ENCODE peak calls at places on chromosomes 16 and 17, in five cellular contexts. W is PC-9, Q is psoas muscle, K is left ventricle myocardium inferior, J is tibial nerve. P is an unnamed sample. For H3K4me1, the result is how much of the 10 kb centered on the place peaks cover.

GRCh38 chr17:57707892-57708291 is 37.2 kb downstream of the CCDC182 start:
- DNase-seq in J (no peak), Q (peak), W (no peak), K (no peak), P (no peak)

GRCh38 chr17:40417258-40417608 is 463 bp downstream of the TOP2A start:
- DNase-seq in K (no peak), W (no peak), Q (no peak), J (no peak), P (no peak)

GRCh38 chr16:87392823-87393679 is 915 bp downstream of the MAP1LC3B start:
- DNase-seq in W (peak), K (peak), Q (no peak), J (no peak), P (no peak)

GRCh38 chr17:50055055-50055425 is 870 bp upstream of the ITGA3 start:
- DNase-seq in Q (no peak), W (peak), K (no peak), J (no peak), P (no peak)

GRCh38 chr16:73092236-73092781 is 44.4 kb upstream of the ZFHX3 start:
- DNase-seq in W (no peak), Q (no peak), K (no peak), J (no peak), P (no peak)

GRCh38 chr16:56336071-56336688 is 89.2 kb downstream of the AMFR start:
- DNase-seq in K (peak), J (no peak), W (peak), Q (peak), P (no peak)

GRCh38 chr16:67084345-67085028 is 25.3 kb upstream of the PHAF1 start:
- DNase-seq in J (no peak), W (no peak), Q (no peak), K (no peak), P (no peak)

GRCh38 chr16:83420206-83420760 is 387.5 kb upstream of the HSBP1 start:
- DNase-seq in K (no peak), W (no peak), Q (no peak), J (no peak), P (no peak)

GRCh38 chr16:67537270-67537635 is 8.6 kb downstream of the RIPOR1 start:
- DNase-seq in K (peak), J (no peak), Q (peak), W (peak), P (no peak)

GRCh38 chr17:45719335-45720071 is 64.6 kb upstream of the CRHR1 start:
- DNase-seq in W (peak), J (no peak), K (no peak), Q (no peak), P (no peak)

GRCh38 chr17:4934173-4934979 is 2.3 kb downstream of the GP1BA start:
- DNase-seq in Q (no peak), K (no peak), W (peak), J (no peak), P (no peak)

GRCh38 chr16:65869261-65869660 is 497.2 kb upstream of the CDH5 start:
- DNase-seq in Q (no peak), K (no peak), W (no peak), J (no peak), P (no peak)

GRCh38 chr16:84103678-84104077 is 13.1 kb downstream of the MBTPS1 start:
- DNase-seq in J (no peak), W (peak), K (no peak), Q (no peak), P (no peak)

GRCh38 chr17:58083491-58084316 is 485 bp downstream of the DYNLL2 start:
- DNase-seq in Q (peak), K (peak), J (no peak), W (peak), P (no peak)

GRCh38 chr17:6420173-6420641 is 14.7 kb downstream of the AIPL1 start:
- DNase-seq in W (no peak), K (no peak), J (no peak), Q (no peak), P (no peak)

GRCh38 chr16:48961546-48961945 is 320.1 kb downstream of the CBLN1 start:
- DNase-seq in W (no peak), Q (no peak), K (no peak), J (no peak), P (no peak)

GRCh38 chr17:81812571-81813370 is 8.8 kb downstream of the GCGR start:
- DNase-seq in J (no peak), K (no peak), Q (no peak), W (no peak), P (no peak)

GRCh38 chr17:64262422-64263260 is at the start of gene TEX2:
- DNase-seq in Q (peak), K (peak), W (peak), J (peak), P (no peak)

GRCh38 chr16:4840984-4841383 is 6.1 kb downstream of the GLYR1 start:
- DNase-seq in Q (no peak), W (no peak), K (no peak), J (no peak), P (no peak)

GRCh38 chr17:50800196-50800700 is 32.9 kb upstream of the ANKRD40CL start:
- DNase-seq in Q (no peak), W (no peak), K (no peak), J (no peak), P (no peak)

GRCh38 chr16:70756071-70756470 is 44.9 kb downstream of the VAC14 start:
- DNase-seq in W (no peak), Q (no peak), J (no peak), K (no peak), P (no peak)

GRCh38 chr17:47257651-47258339 is 4.2 kb downstream of the ITGB3 start:
- DNase-seq in W (no peak), J (no peak), K (no peak), Q (no peak), P (no peak)

GRCh38 chr16:1338855-1339675 is 5.6 kb downstream of the BAIAP3 start:
- DNase-seq in J (no peak), K (no peak), W (no peak), Q (no peak), P (no peak)

GRCh38 chr17:40480501-40481003 is 20.9 kb downstream of the TNS4 start:
- DNase-seq in Q (no peak), W (no peak), K (no peak), J (no peak), P (no peak)

GRCh38 chr17:50785942-50786570 is 18.7 kb upstream of the ANKRD40CL start:
- DNase-seq in Q (no peak), W (no peak), J (no peak), K (no peak), P (no peak)

GRCh38 chr16:75965504-75966374 is 239.4 kb upstream of the CPHXL start:
- DNase-seq in J (no peak), K (no peak), Q (no peak), W (no peak), P (no peak)

GRCh38 chr16:84237994-84238750 is 1.6 kb downstream of the KCNG4 start:
- DNase-seq in Q (no peak), K (no peak), W (no peak), J (no peak), P (no peak)

GRCh38 chr16:31528726-31529397 is 1.2 kb downstream of the AHSP start:
- DNase-seq in J (no peak), Q (no peak), W (no peak), K (no peak), P (no peak)

GRCh38 chr17:7851438-7852261 is 3.2 kb upstream of the TMEM88 start:
- DNase-seq in Q (peak), J (peak), K (peak), W (no peak), P (no peak)

GRCh38 chr17:29617481-29618271 is 5.0 kb downstream of the CORO6 start:
- DNase-seq in W (no peak), J (peak), Q (peak), K (peak), P (no peak)

GRCh38 chr16:54287758-54288591 is 1.4 kb upstream of the IRX3 start:
- DNase-seq in W (peak), K (peak), J (no peak), Q (no peak), P (no peak)

GRCh38 chr17:79798296-79799173 is 1.7 kb upstream of the CBX8 start:
- DNase-seq in W (peak), K (no peak), Q (peak), J (no peak), P (no peak)
- H3K4me3 ChIP-seq in W (no peak), K (peak), Q (peak), J (peak), P (peak)

GRCh38 chr17:75506888-75507287 is 8.4 kb downstream of the CASKIN2 start:
- DNase-seq in W (no peak), J (no peak), K (no peak), Q (no peak), P (no peak)

GRCh38 chr17:75509528-75510258 is 5.6 kb downstream of the CASKIN2 start:
- DNase-seq in W (no peak), J (no peak), K (peak), Q (no peak), P (no peak)

GRCh38 chr17:75507712-75508111 is 7.6 kb downstream of the CASKIN2 start:
- DNase-seq in K (no peak), J (no peak), W (no peak), Q (no peak), P (no peak)

GRCh38 chr17:75508122-75508719 is 7.1 kb downstream of the CASKIN2 start:
- DNase-seq in J (no peak), Q (no peak), W (no peak), K (no peak), P (no peak)

DNA sequence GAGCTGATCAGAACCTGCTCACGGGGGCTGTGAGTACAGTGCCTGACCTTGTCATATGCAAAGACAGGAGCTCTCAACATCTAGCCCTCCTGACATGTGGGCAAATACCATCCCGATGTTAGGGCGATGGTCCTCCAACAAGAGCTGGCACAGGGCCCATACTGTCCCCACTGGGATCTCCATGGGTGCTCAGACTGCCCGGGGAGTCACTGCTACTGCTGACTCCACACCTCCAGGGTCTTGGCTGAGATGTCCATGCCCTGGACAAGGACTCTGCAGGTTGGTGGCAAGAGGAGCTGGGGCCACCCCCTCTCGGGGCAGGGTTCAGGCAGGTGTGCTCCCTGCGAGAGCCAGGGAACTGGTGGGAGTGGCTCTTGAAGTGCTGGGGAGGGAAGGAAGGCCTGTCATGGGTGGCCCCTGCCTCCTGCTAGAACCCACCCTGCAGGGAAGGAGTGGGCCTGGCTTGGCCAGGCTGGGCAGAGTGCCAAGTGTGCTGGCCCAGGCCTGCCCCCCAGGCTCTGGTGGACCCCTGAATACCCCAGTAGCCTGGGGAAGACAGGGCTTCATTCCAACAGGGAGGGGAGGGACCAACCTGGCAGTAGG is 6.4 kb downstream of the CASKIN2 start:
- DNase-seq in J (no peak), K (no peak), W (no peak), Q (peak), P (no peak)
- H3K4me1 ChIP-seq in J (half or more), K (half or more), W (under half), Q (half or more), P (half or more)

GRCh38 chr17:3447625-3448024 is 14.0 kb upstream of the OR1E2 start:
- DNase-seq in K (no peak), J (no peak), Q (no peak), W (no peak), P (no peak)

GRCh38 chr17:3448059-3448630 is 14.5 kb upstream of the OR1E2 start:
- DNase-seq in W (no peak), Q (no peak), K (no peak), J (no peak), P (no peak)
- TF ChIP-seq CTCF in W (no peak), Q (no peak), K (no peak), J (no peak), P (no peak)

DNA sequence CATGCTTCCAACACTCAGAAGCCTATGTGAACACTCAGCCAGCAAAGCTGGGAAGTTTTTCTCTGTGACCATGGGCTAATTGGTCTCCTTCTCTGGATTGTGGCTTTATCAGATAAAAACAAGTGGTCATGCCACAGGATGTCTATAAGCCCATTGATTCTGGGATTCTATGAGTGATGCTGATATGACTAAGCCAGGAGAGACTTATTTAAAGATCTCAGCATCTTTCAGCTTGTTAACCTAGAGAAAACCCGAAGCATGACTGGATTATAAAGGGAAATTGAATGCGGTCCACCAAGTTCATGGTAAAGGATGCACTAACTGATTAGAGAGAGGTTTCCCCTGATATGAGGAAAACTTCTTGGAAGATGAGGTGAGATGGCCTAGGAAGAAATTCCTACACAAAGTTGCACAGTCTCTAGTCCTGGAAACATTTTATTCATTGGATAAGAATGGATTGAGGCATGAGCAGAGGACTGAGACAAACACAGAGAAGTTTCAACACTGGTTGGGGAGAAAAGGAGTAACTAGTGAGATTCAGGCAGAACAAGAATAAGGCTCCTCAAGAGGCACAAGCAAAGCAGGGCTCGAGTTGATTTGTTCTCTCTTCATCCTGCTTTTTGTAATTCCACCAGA is 2.1 kb upstream of the CCL2 start:
- DNase-seq in J (no peak), Q (no peak), W (no peak), K (no peak), P (no peak)
- H3K4me3 ChIP-seq in J (no peak), Q (no peak), W (no peak), K (no peak), P (peak)